ENCODE peak calls at places on chromosomes 3 and 15, in seven cellular contexts. X is neural progenitor cell, M is MM.1S, S is A549, E is PC-9, B is K562, O is GM23338. D is an unnamed sample.
A peak's percentile ranks its signal among the peaks of the same experiment; 100 is the strongest.

GRCh38 chr3:48614044-48614443 is 4.6 kb upstream of the UQCRC1 start:
- DNase-seq in B (no peak), M (no peak), S (no peak), E (no peak), X (no peak), O (no peak), D (no peak)

GRCh38 chr3:166634091-166634746 is 745.9 kb downstream of the ZBBX start:
- DNase-seq in X (no peak), O (no peak), B (no peak), S (no peak), M (no peak), E (no peak), D (no peak)

GRCh38 chr15:90479656-90480055 is 50.1 kb upstream of the CRTC3 start:
- DNase-seq in M (no peak), B (no peak), X (no peak), O (no peak), E (peak; percentile 88), S (no peak), D (no peak)

GRCh38 chr15:62782100-62782791 is 260.3 kb upstream of the TPM1 start:
- DNase-seq in X (peak; percentile 83), E (peak; percentile 78), M (peak; percentile 12), S (peak; percentile 90), B (peak; percentile 50), O (peak; percentile 74), D (peak; percentile 70)

GRCh38 chr3:50585919-50586762 is 16.8 kb downstream of the HEMK1 start:
- DNase-seq in S (no peak), X (no peak), B (no peak), O (no peak), M (no peak), E (no peak), D (no peak)

GRCh38 chr3:43361077-43361476 is 74.7 kb downstream of the SNRK start:
- DNase-seq in S (no peak), O (peak; percentile 36), B (no peak), X (no peak), E (no peak), M (no peak), D (no peak)

GRCh38 chr3:193016437-193016887 is 98.8 kb upstream of the MB21D2 start:
- DNase-seq in E (no peak), M (no peak), O (peak; percentile 57), X (peak; percentile 51), S (no peak), B (no peak), D (no peak)

GRCh38 chr3:143510601-143511000 is 337.7 kb downstream of the SLC9A9 start:
- DNase-seq in B (no peak), M (no peak), O (no peak), S (no peak), E (no peak), X (no peak), D (no peak)

GRCh38 chr3:138834359-138835176 is at the start of gene PIK3CB:
- DNase-seq in O (peak; percentile 93), E (peak; percentile 92), X (peak; percentile 97), S (peak; percentile 83), M (peak; percentile 91), B (peak; percentile 92), D (peak; percentile 96)

GRCh38 chr3:113234688-113235260 is 23.4 kb downstream of the BOC start:
- DNase-seq in E (no peak), X (peak; percentile 67), M (no peak), B (no peak), S (no peak), O (no peak), D (no peak)

GRCh38 chr3:161413855-161414210 is 42.5 kb upstream of the SPTSSB start:
- DNase-seq in X (no peak), E (no peak), S (no peak), B (no peak), O (no peak), M (peak; percentile 6), D (no peak)

GRCh38 chr15:32888221-32888761 is 170.5 kb downstream of the GREM1 start:
- DNase-seq in X (no peak), O (no peak), M (no peak), B (no peak), E (no peak), S (no peak), D (no peak)
- H3K4me1 ChIP-seq in X (peaks cover 15% of the 10 kb centered on the region), O (peaks cover 12% of the 10 kb centered on the region), M (no peaks in the 10 kb centered on the region), B (no peaks in the 10 kb centered on the region), E (no peaks in the 10 kb centered on the region), S (no peaks in the 10 kb centered on the region), D (no peaks in the 10 kb centered on the region)

GRCh38 chr15:51935466-51936118 is 36.0 kb downstream of the LEO1 start:
- DNase-seq in E (no peak), O (no peak), M (no peak), X (no peak), B (no peak), S (no peak), D (peak; percentile 89)

GRCh38 chr15:51938286-51938685 is 33.3 kb downstream of the LEO1 start:
- DNase-seq in S (no peak), O (no peak), X (no peak), E (no peak), B (no peak), M (no peak), D (no peak)

GRCh38 chr15:51931638-51932037 is 39.9 kb downstream of the LEO1 start:
- DNase-seq in E (no peak), M (no peak), X (no peak), S (no peak), O (no peak), B (no peak), D (no peak)

GRCh38 chr15:51939216-51939615 is 32.4 kb downstream of the LEO1 start:
- DNase-seq in B (no peak), M (no peak), X (no peak), E (no peak), S (no peak), O (no peak), D (no peak)

GRCh38 chr15:51936119-51936478 is 35.5 kb downstream of the LEO1 start:
- DNase-seq in E (no peak), B (no peak), S (peak; percentile 34), X (no peak), O (peak; percentile 51), M (no peak), D (peak; percentile 58)
- H3K27ac ChIP-seq in E (no peak overlapping the region), B (no peak overlapping the region), S (no peak overlapping the region), X (no peak overlapping the region), O (peak overlapping the region; percentile 18), M (no peak overlapping the region), D (peak overlapping the region; percentile 97)

DNA sequence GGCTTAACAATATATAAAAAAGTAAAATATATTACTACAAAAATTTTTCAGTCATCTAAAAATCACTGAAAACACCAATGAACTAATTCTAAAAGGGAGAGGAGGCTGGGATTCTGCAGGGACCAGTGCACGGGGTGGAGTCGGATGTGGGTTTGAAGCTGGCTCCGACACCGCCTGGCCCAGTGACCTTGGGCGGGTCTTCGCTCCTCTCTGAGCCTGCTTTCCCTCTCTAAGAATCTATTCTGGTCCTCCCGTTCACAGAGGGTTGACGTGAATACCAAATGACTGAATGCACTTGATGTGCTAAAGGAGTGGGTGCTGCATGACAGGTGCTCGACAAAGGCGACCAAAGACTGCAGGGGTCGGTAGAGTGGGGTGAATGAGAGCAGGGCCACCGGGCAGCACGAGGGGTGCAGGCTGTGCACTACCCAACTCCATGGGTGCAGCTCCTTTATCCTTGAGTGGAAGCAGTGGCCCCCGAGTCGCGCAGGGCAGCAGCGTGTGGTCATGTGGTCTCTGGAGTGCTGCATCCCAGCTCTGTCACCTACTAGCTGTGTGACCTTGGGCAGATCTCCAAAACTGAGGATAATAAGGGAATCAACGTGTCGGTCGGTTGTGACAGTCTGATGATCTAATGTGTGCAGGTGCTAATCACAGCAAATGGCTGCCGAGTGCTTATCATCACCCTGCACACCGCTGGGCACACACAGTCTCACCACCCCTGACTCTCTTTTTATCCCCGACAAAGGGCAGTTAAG is 8.6 kb upstream of the IQSEC1 start:
- DNase-seq in B (no peak), X (no peak), M (no peak), O (no peak), E (no peak), S (no peak), D (no peak)
- H3K4me2 ChIP-seq in B (peak overlapping the region; percentile 12), X (no peak overlapping the region), M (no peak overlapping the region), O (no peak overlapping the region), E (no peak overlapping the region), S (no peak overlapping the region), D (no peak overlapping the region)

GRCh38 chr3:24249523-24249922 is 245.1 kb downstream of the THRB start:
- DNase-seq in X (no peak), S (no peak), B (no peak), O (no peak), E (no peak), M (no peak), D (no peak)
- H3K4me1 ChIP-seq in X (no peaks in the 10 kb centered on the region), S (no peaks in the 10 kb centered on the region), B (no peaks in the 10 kb centered on the region), O (no peaks in the 10 kb centered on the region), E (peaks cover 15% of the 10 kb centered on the region), M (no peaks in the 10 kb centered on the region), D (no peaks in the 10 kb centered on the region)

DNA sequence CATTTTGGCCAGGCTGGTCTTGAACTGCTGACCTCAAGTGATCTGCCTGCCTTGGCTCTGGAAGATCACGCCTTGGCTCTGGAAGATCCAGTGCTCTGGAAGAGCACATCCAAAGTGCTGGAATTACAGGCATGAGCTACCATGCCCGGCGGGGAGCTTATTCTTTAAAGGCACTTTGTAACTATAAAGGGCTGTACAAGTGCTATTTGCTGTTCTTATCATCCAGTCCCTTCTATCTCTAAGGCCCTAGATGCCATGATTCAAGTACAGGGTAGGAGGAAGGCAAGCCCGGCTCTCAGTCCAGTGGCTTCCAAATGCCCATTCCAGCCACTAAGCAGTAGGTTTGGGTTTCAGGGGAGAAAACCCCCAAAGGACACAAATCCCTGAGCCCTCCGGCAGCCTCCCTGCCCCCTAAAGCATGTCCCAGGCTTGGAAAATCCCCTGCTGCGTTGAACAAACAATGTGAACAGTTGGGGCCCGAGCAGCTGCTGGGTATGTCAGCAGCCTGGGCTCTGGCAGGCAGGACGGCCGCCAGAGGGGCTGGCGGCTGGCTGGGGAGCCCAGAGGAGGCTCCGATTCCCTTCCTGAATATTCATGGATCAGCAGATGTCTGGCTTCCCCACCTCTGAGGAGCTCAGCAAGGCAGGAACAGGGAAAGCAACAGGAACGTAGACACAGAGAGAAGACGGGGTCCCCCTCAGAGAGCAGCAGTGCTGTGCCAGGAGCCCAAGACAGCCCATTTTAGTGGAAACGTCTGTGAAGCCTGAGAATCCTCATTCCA is 7.7 kb downstream of the IGDCC4 start:
- DNase-seq in M (no peak), X (peak; percentile 95), O (peak; percentile 97), S (peak; percentile 68), E (no peak), B (no peak), D (no peak)
- H3K27ac ChIP-seq in M (no peak overlapping the region), X (peak overlapping the region; percentile 92), O (peak overlapping the region; percentile 94), S (peak overlapping the region; percentile 47), E (no peak overlapping the region), B (no peak overlapping the region), D (no peak overlapping the region)

D was measured in Karpas-422.